ENCODE peak calls at places on chromosome 4, in nine cellular contexts. Z is fibroblast of mammary gland, D is brain microvascular endothelial cell, J is ovary, Y is Calu3, P is progenitor cell of endocrine pancreas, L is GM13977, U is neural progenitor cell, T is heart right ventricle. N is an unnamed sample.

GRCh38 chr4:42326040-42326439 is 71.2 kb upstream of the SHISA3 start:
- DNase-seq in D (no peak), Y (no peak), T (no peak), L (no peak), J (no peak), U (no peak), Z (no peak), P (no peak), N (no peak)

GRCh38 chr4:72706633-72707032 is 137.6 kb upstream of the ADAMTS3 start:
- DNase-seq in P (no peak), Z (no peak), U (no peak), T (no peak), D (no peak), L (no peak), J (no peak), Y (no peak), N (no peak)

GRCh38 chr4:26736621-26737020 is 124.0 kb upstream of the STIM2 start:
- DNase-seq in P (no peak), T (no peak), U (no peak), D (no peak), Z (peak), L (no peak), Y (no peak), J (no peak), N (no peak)

GRCh38 chr4:8255698-8256441 is 13.7 kb upstream of the HTRA3 start:
- DNase-seq in Y (no peak), Z (peak), D (peak), L (no peak), J (no peak), T (peak), P (no peak), U (no peak), N (no peak)

GRCh38 chr4:77849278-77849965 is 13.2 kb upstream of the MRPL1 start:
- DNase-seq in Y (no peak), P (no peak), D (no peak), Z (no peak), J (no peak), L (no peak), T (no peak), U (no peak), N (no peak)

GRCh38 chr4:112189754-112190153 is 41.8 kb upstream of the AP1AR start:
- DNase-seq in T (no peak), Y (no peak), L (no peak), D (no peak), Z (peak), U (no peak), J (no peak), P (no peak), N (no peak)

GRCh38 chr4:38099020-38099600 is 138.9 kb downstream of the PTTG2 start:
- DNase-seq in L (no peak), J (no peak), D (no peak), Z (peak), Y (no peak), U (no peak), T (no peak), P (no peak), N (no peak)

GRCh38 chr4:720111-720860 is 14.7 kb downstream of the PCGF3 start:
- DNase-seq in Y (no peak), D (no peak), J (no peak), L (no peak), U (no peak), Z (no peak), T (no peak), P (no peak), N (no peak)

GRCh38 chr4:89334311-89334710 is 26.7 kb upstream of the GPRIN3 start:
- DNase-seq in Z (no peak), L (no peak), P (no peak), D (no peak), T (no peak), Y (no peak), U (no peak), J (no peak), N (no peak)

GRCh38 chr4:150176559-150176958 is 98.3 kb downstream of the DCLK2 start:
- DNase-seq in P (no peak), D (no peak), L (no peak), J (no peak), T (no peak), Z (peak), Y (no peak), U (no peak), N (no peak)

GRCh38 chr4:528835-529234 is 29.8 kb downstream of the PIGG start:
- DNase-seq in T (no peak), U (no peak), J (no peak), Z (no peak), P (no peak), D (no peak), Y (no peak), L (no peak), N (no peak)

GRCh38 chr4:139084425-139085093 is 69.0 kb downstream of the NOCT start:
- DNase-seq in L (peak), Z (peak), D (no peak), U (no peak), J (no peak), Y (no peak), P (no peak), T (no peak), N (no peak)

GRCh38 chr4:152643153-152644035 is 36.4 kb downstream of the TMEM154 start:
- DNase-seq in L (peak), D (no peak), T (no peak), P (no peak), U (no peak), Y (no peak), Z (no peak), J (no peak), N (no peak)

GRCh38 chr4:182496392-182496791 is 253.2 kb downstream of the TENM3 start:
- DNase-seq in U (no peak), P (no peak), Y (no peak), L (no peak), D (no peak), J (no peak), T (no peak), Z (no peak), N (no peak)

GRCh38 chr4:20831746-20832145 is 131.5 kb downstream of the PACRGL start:
- DNase-seq in Y (no peak), D (peak), J (no peak), Z (peak), L (no peak), P (no peak), U (no peak), T (no peak), N (no peak)

GRCh38 chr4:36274158-36274557 is 7.3 kb upstream of the DTHD1 start:
- DNase-seq in Y (no peak), Z (no peak), D (no peak), J (no peak), P (no peak), T (no peak), L (no peak), U (no peak), N (no peak)

GRCh38 chr4:7238300-7238960 is 46.1 kb downstream of the SORCS2 start:
- DNase-seq in J (no peak), P (no peak), L (no peak), D (no peak), T (no peak), Z (peak), Y (no peak), U (peak), N (no peak)

GRCh38 chr4:173257732-173258717 is 76.1 kb downstream of the HMGB2 start:
- DNase-seq in D (peak), U (peak), Y (peak), J (peak), P (peak), Z (peak), T (peak), L (peak), N (no peak)

DNA sequence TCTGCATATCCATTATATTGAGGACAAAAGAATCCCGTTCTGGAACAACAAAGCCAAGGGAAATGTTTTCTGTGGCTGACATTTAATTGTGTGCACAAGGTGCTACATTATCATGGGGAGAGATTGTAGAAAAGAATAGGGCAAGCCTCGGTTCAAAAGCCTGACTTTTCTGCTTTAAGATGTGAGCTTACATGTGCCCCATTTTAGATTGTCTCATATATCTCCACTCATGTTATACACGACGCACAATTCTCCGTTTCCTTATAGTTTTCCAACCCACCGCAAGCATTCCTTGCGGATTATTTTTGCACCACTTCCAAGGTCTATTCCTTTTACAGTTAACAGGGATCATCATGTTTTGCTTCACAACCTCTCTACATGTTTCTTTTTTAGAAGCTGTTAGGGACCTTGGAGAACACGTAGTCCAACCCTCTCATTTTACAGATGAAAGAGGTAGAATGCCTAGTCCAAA is 99.6 kb upstream of the MAML3 start:
- DNase-seq in Z (no peak), L (no peak), D (no peak), Y (no peak), P (no peak), T (no peak), U (no peak), J (no peak), N (no peak)
- TF ChIP-seq CTCF in Z (no peak), L (no peak), D (no peak), Y (no peak), P (peak), T (no peak), U (no peak), J (no peak), N (peak)

GRCh38 chr4:98203406-98204235 is 57.6 kb upstream of the RAP1GDS1 start:
- DNase-seq in T (no peak), U (no peak), P (no peak), D (no peak), Z (no peak), Y (no peak), J (no peak), L (peak), N (no peak)

GRCh38 chr4:98204236-98204553 is 57.0 kb upstream of the RAP1GDS1 start:
- DNase-seq in U (no peak), P (no peak), L (peak), J (no peak), D (no peak), Z (no peak), T (no peak), Y (no peak), N (no peak)

GRCh38 chr4:98193459-98194105 is 50.3 kb upstream of the STPG2 start:
- DNase-seq in L (no peak), J (no peak), U (no peak), Z (no peak), P (no peak), T (no peak), D (no peak), Y (no peak), N (no peak)

DNA sequence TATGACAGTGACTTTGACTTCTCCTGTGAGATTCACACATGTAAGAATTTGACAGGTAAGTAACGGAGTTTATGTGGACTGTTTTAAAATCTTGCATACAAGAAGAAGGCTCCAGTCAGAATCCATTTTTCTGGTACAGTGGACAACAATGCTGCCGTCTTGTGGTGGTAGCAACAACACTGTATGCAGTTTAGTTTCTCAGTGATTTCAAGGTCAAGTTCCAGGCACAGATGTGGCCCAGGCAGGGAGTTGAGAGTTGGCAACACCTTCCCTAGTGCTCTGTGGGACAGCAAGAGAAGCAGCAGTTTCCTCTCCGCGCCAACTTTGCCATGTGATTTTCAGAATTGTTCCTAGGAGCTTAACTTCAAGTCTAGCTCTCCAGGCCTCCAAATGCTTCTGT is 56.0 kb upstream of the STPG2 start:
- DNase-seq in J (no peak), Y (no peak), P (no peak), Z (peak), D (no peak), T (peak), L (no peak), U (no peak), N (no peak)
- TF ChIP-seq CTCF in J (no peak), Y (no peak), P (no peak), Z (no peak), D (peak), T (no peak), L (no peak), U (no peak), N (no peak)

DNA sequence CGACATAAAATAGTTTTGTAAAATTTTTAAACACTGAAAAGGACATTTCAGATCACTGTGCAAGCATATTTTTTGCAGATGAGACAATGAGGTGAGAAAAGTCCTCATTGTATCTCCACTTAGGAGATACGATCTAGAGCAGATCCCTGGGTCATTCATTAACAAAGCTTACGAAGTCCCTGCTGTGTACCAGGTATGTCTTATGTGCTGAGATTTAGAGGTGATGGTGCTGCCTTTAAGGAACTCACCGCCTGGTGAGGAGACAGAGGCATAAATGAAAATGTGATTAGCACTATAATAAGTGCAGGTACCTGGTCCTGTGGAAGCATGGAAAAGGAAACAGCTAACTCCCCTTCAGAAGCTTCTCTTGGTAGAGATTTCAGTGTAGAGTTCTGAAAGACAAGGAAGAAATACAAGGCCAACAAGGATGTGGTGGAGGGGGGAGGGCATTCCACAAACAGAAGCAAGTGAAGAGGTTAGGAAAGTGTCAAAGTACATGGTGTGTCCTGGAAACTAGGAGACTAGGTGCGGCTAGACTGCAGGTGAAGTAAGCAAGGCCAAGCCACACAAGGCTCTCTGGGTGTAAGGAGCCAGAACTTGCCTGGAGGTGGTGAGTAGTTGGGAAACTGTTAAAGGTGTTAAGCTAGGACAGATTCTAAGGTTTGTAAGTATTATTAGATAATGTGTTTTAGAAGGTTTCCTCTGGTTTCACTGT is 1.5 kb upstream of the NDNF start:
- DNase-seq in Y (peak), U (no peak), J (no peak), L (no peak), Z (no peak), D (no peak), T (no peak), P (no peak), N (no peak)
- TF ChIP-seq CTCF in Y (no peak), U (no peak), J (no peak), L (no peak), Z (no peak), D (no peak), T (no peak), P (no peak), N (no peak)

DNA sequence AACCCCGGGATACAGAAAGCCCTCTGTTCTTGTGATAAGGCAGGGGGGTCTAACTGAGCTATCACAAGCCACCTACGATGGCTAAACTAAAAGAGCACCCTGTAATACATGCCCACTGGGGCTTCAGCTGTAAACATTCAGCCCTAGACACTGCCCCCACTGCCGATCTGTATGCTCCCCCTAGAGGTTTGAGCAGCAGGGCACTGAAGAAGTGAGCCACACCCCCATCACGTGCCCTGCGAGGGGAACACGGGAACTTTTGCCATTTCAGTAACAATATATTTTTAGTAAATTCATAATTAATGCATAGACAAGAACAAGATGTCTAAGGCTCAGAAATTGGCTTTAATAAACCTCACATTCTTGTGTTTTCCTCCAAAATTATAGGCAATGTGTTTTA is 235.2 kb upstream of the SFRP2 start:
- DNase-seq in D (no peak), L (no peak), Z (no peak), U (peak), J (no peak), Y (peak), P (no peak), T (no peak), N (no peak)
- TF ChIP-seq CTCF in D (peak), L (no peak), Z (peak), U (peak), J (no peak), Y (no peak), P (peak), T (no peak), N (no peak)

DNA sequence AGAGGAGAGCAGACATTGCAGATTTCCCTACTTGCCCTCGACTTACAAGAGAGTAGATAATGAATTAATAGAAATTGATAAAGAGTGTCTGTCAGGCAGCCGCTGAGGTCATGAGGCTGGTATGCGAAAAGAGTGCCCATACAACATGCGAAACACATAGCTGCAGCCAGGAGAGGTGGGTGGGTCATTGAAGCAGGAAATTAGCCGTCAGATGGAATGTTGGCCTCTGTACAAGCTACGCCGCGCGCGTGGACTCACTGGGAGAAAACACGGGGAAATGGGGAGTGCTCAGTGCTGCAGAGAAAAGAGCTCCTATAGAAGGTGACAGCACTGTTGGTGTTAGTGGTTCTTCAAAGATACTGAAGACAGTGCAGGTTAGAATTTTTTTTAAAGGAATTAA is 125.1 kb downstream of the RAPGEF2 start:
- DNase-seq in U (peak), Y (peak), Z (peak), J (peak), T (peak), P (peak), L (no peak), D (peak), N (no peak)
- TF ChIP-seq CTCF in U (no peak), Y (no peak), Z (peak), J (no peak), T (no peak), P (no peak), L (no peak), D (peak), N (peak)

DNA sequence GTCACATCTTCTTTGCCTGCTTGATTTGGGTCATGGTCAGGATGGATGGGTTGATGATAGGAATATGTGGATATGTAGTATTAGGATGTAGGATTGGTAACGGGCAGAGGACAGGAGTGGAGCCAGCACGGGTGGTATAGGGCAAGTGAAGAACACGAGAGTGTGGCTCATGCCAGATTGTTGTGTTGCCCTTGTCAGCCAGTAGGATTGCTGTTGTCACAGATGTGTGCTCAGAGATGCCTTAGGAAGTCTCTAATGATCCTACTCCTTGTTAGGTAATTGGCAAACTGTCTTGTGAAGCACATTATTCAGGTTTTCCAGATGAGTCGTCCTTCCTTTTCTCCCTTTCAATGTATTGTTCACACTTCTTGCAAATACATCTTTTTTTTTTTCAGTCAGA is 5.5 kb downstream of the ATP10D start:
- DNase-seq in T (no peak), L (no peak), J (no peak), Z (peak), Y (no peak), U (peak), D (no peak), P (no peak), N (no peak)
- TF ChIP-seq CTCF in T (peak), L (peak), J (no peak), Z (peak), Y (no peak), U (peak), D (peak), P (peak), N (peak)

N was measured in type B pancreatic cell.